ENCODE peak calls at places on chromosome 14, in five cellular contexts. R, H, M, U and L are unnamed samples. For H3K4me1, the result is how much of the 10 kb centered on the place peaks cover.

GRCh38 chr14:28946267-28946666 is 179.7 kb downstream of the FOXG1 start:
- DNase-seq in R (no peak), H (no peak), M (no peak), U (no peak), L (no peak)

GRCh38 chr14:24113801-24114535 is 609 bp upstream of the DCAF11 start:
- DNase-seq in R (peak), H (peak), M (peak), U (peak), L (peak)

GRCh38 chr14:86935241-86935640 is 1057.7 kb downstream of the GALC start:
- DNase-seq in R (no peak), H (no peak), M (no peak), U (no peak), L (no peak)

GRCh38 chr14:75542585-75543091 is 20.4 kb downstream of the BATF start:
- DNase-seq in R (no peak), H (peak), M (peak), U (peak), L (peak)

GRCh38 chr14:91067186-91067585 is 6.7 kb upstream of the RPS6KA5 start:
- DNase-seq in R (no peak), H (peak), M (no peak), U (no peak), L (no peak)

GRCh38 chr14:47539065-47539464 is 136.3 kb downstream of the MDGA2 start:
- DNase-seq in R (no peak), H (no peak), M (no peak), U (no peak), L (no peak)

GRCh38 chr14:63468273-63468672 is 74.9 kb downstream of the PPP2R5E start:
- DNase-seq in R (no peak), H (peak), M (no peak), U (no peak), L (no peak)

GRCh38 chr14:80781968-80782367 is 159.6 kb downstream of the CEP128 start:
- DNase-seq in R (no peak), H (no peak), M (no peak), U (no peak), L (no peak)

GRCh38 chr14:77031680-77032482 is 3.4 kb upstream of the IRF2BPL start:
- DNase-seq in R (no peak), H (no peak), M (peak), U (peak), L (peak)

GRCh38 chr14:61547186-61548121 is 147.9 kb upstream of the HIF1A start:
- DNase-seq in R (no peak), H (no peak), M (no peak), U (no peak), L (no peak)

GRCh38 chr14:75631453-75631831 is 29.2 kb downstream of the ERG28 start:
- DNase-seq in R (no peak), H (no peak), M (no peak), U (no peak), L (no peak)

GRCh38 chr14:20327005-20327869 is 5.8 kb downstream of the CCNB1IP1 start:
- DNase-seq in R (peak), H (peak), M (peak), U (no peak), L (no peak)

GRCh38 chr14:74763803-74764531 is 851 bp downstream of the YLPM1 start:
- DNase-seq in R (no peak), H (peak), M (peak), U (peak), L (peak)

GRCh38 chr14:104714066-104714465 is 10.0 kb upstream of the ADSS1 start:
- DNase-seq in R (no peak), H (no peak), M (no peak), U (no peak), L (no peak)

GRCh38 chr14:76939015-76939742 is 89.3 kb downstream of the IRF2BPL start:
- DNase-seq in R (no peak), H (no peak), M (no peak), U (no peak), L (no peak)

GRCh38 chr14:31411218-31411727 is 9.1 kb downstream of the HEATR5A start:
- DNase-seq in R (no peak), H (no peak), M (no peak), U (no peak), L (no peak)

GRCh38 chr14:79580908-79581307 is 630.4 kb downstream of the DIO2 start:
- DNase-seq in R (no peak), H (no peak), M (no peak), U (no peak), L (no peak)

GRCh38 chr14:85273099-85273677 is 256.8 kb upstream of the FLRT2 start:
- DNase-seq in R (no peak), H (no peak), M (no peak), U (no peak), L (no peak)

GRCh38 chr14:35855886-35856481 is 29.8 kb downstream of the BRMS1L start:
- DNase-seq in R (peak), H (no peak), M (no peak), U (no peak), L (no peak)

GRCh38 chr14:24368215-24368561 is 204 bp downstream of the NFATC4 start:
- DNase-seq in R (no peak), H (no peak), M (no peak), U (no peak), L (no peak)

GRCh38 chr14:54647378-54647777 is 80.5 kb downstream of the SAMD4A start:
- DNase-seq in R (no peak), H (no peak), M (no peak), U (no peak), L (no peak)

GRCh38 chr14:24849471-24849870 is 200.5 kb downstream of the STXBP6 start:
- DNase-seq in R (no peak), H (no peak), M (no peak), U (no peak), L (no peak)

GRCh38 chr14:34629344-34629656 is 648 bp downstream of the SNX6 start:
- DNase-seq in R (no peak), H (no peak), M (no peak), U (no peak), L (no peak)

GRCh38 chr14:51302319-51303030 is 62.4 kb downstream of the TMX1 start:
- DNase-seq in R (peak), H (no peak), M (no peak), U (no peak), L (no peak)

GRCh38 chr14:31208546-31209424 is 1.2 kb upstream of the HECTD1 start:
- DNase-seq in R (no peak), H (no peak), M (no peak), U (peak), L (no peak)

GRCh38 chr14:104792101-104792884 is 3.3 kb downstream of the AKT1 start:
- DNase-seq in R (no peak), H (no peak), M (peak), U (no peak), L (peak)

GRCh38 chr14:61213116-61213720 is 67.9 kb downstream of the TMEM30B start:
- DNase-seq in R (no peak), H (no peak), M (no peak), U (no peak), L (no peak)

GRCh38 chr14:104518659-104519350 is 60.8 kb upstream of the C14orf180 start:
- DNase-seq in R (no peak), H (no peak), M (no peak), U (no peak), L (no peak)

GRCh38 chr14:80996049-80996901 is 40.9 kb downstream of the TSHR start:
- DNase-seq in R (peak), H (peak), M (peak), U (peak), L (peak)

GRCh38 chr14:24042733-24043132 is 9.1 kb upstream of the CARMIL3 start:
- DNase-seq in R (no peak), H (no peak), M (no peak), U (no peak), L (peak)

GRCh38 chr14:96261772-96262485 is 5.9 kb downstream of the BDKRB1 start:
- DNase-seq in R (no peak), H (no peak), M (no peak), U (no peak), L (peak)

GRCh38 chr14:76765461-76765931 is 4.2 kb downstream of the VASH1 start:
- DNase-seq in R (no peak), H (no peak), M (no peak), U (no peak), L (no peak)

GRCh38 chr14:100740931-100741330 is 14.2 kb downstream of the DLK1 start:
- DNase-seq in R (no peak), H (no peak), M (no peak), U (no peak), L (no peak)

GRCh38 chr14:105346200-105346533 is 31.6 kb downstream of the PACS2 start:
- DNase-seq in R (no peak), H (no peak), M (no peak), U (no peak), L (no peak)

DNA sequence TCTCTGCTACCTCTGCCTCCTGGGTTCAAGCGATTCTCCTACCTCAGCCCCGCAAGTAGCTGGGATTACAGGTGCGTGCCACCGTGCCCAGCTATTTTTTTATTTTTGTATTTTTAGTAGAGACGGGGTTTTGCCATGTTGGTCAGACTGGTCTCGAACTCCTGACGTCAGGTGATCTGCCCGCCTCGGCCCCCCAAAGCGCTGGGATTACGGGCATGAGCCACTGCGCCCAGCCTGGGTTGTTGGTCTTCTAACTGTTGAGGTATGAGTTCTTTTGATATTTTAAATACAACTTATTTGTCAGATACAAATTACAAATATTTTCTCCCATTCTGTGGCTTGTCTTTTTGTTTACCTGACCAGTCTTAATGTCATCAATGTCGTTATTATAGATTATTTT is 95.9 kb downstream of the PCNX1 start:
- DNase-seq in R (no peak), H (no peak), M (no peak), U (no peak), L (no peak)
- H3K4me1 ChIP-seq in R (under half), H (half or more), M (under half), U (under half), L (under half)

GRCh38 chr14:68401855-68402254 is 391.0 kb downstream of the ZFP36L1 start:
- DNase-seq in R (peak), H (peak), M (no peak), U (no peak), L (no peak)
- H3K4me1 ChIP-seq in R (under half), H (under half), M (under half), U (under half), L (under half)

DNA sequence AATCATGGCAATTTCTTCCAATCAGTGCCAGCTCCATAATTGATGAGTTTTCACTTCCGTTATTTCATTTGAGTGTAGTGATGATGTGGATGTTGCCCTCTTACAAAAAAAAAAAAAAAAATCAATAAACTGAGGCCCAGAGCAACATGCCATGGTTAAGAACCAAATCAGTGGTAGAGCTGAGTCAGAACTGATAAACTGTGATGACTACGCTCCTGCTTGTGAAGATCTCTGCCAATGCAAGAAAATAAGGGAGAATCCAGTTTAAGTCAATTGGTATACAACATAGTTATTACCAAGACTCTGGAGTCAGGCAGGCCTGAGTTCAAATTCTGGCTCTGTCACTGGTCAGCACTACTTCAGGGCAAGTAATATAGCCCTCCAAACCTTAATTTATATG is 102.6 kb downstream of the GPR135 start:
- DNase-seq in R (no peak), H (no peak), M (no peak), U (no peak), L (no peak)
- H3K4me1 ChIP-seq in R (under half), H (under half), M (under half), U (under half), L (under half)

GRCh38 chr14:99523661-99524050 is 42.4 kb downstream of the CCNK start:
- DNase-seq in R (no peak), H (no peak), M (no peak), U (no peak), L (no peak)
- H3K4me1 ChIP-seq in R (under half), H (under half), M (under half), U (under half), L (under half)

GRCh38 chr14:70655110-70655826 is 13.6 kb downstream of the TTC9 start:
- DNase-seq in R (peak), H (peak), M (no peak), U (peak), L (no peak)
- H3K4me1 ChIP-seq in R (under half), H (half or more), M (under half), U (under half), L (under half)

GRCh38 chr14:69487226-69487625 is 2.7 kb downstream of the PLEKHD1 start:
- DNase-seq in R (no peak), H (no peak), M (no peak), U (no peak), L (no peak)

GRCh38 chr14:69485261-69485660 is 733 bp downstream of the PLEKHD1 start:
- DNase-seq in R (no peak), H (no peak), M (no peak), U (no peak), L (no peak)

GRCh38 chr14:69483765-69484443 is 624 bp upstream of the PLEKHD1 start:
- DNase-seq in R (no peak), H (no peak), M (no peak), U (peak), L (peak)

GRCh38 chr14:69484444-69485113 is at the start of gene PLEKHD1:
- DNase-seq in R (no peak), H (no peak), M (no peak), U (no peak), L (no peak)

DNA sequence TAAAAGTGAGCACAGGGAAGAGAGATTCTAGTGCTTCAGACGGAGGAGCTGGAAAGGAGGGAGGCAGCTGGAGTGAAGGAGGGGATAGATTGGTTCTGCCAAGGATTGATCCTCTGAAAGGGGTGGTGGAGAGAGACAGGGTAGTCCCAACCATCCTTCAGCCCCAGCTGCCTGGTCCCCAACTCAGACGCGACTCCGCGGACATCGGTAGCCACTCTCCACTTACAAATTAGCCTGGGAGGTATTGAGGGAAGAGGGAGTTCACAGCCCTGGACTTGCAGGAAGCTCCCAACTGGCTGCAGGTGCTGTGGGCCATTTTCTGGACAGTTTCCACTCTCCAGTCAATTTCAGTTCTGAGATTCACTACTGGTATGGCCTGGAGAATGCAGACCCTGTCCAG is 1.2 kb downstream of the PLEKHD1 start:
- DNase-seq in R (no peak), H (no peak), M (no peak), U (no peak), L (no peak)
- H3K4me1 ChIP-seq in R (under half), H (under half), M (under half), U (under half), L (under half)

GRCh38 chr14:48586099-48586498 is 910.7 kb upstream of the MDGA2 start:
- DNase-seq in R (no peak), H (no peak), M (no peak), U (no peak), L (no peak)
- H3K4me1 ChIP-seq in R (under half), H (under half), M (under half), U (under half), L (under half)

GRCh38 chr14:22538671-22539228 is 50.3 kb downstream of the DAD1 start:
- DNase-seq in R (no peak), H (peak), M (no peak), U (no peak), L (no peak)
- H3K4me1 ChIP-seq in R (under half), H (half or more), M (under half), U (under half), L (under half)

DNA sequence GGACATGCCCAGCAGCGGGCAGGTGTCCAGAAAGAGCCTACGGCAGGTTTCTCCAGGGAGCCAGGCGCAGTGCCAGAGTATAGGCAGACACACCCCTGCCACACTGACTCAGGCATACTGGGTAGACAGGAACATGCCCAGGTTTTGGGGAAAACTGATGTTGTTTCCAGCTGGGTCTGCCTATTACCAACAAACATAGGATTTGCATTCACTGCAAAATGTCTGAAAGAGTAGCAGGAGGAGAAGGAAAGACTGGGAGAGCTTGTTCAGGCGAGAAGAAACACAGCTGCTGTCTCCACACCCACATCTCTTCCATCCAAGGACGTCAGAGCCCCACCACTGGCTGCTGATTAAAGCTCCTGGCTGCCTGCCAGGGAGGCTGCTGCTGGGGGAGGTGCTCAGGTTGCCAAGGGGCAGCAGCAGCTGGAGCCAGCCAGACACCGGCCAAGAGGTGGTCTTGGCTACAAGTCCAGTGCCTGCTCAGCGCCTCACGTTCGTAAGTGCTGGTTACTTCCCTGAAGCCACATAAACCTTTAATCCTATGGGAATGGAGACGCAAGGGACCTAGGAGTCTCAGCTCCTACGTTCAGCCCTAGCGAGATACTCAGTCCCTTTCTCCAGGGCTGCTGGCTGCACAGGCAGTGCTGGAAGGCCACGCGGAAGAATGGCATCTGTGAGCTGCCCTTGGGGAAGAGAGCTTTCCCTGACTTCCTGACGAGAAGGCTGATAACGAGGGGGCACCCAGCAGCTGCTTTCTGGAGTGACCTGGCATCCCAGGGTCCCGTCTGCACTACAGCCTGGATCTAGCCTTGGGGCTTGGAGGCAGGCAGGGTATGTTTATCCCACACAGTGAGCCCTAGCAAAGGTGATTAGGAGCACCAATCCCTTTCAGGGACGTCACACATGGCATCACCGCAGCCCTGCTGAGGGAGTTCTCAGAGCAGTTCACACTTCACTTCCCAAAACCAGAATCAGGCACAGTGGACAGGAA is 58.1 kb downstream of the PLEKHG3 start:
- DNase-seq in R (no peak), H (no peak), M (peak), U (peak), L (peak)
- H3K4me1 ChIP-seq in R (under half), H (under half), M (half or more), U (under half), L (half or more)

GRCh38 chr14:58605465-58605864 is 32.3 kb upstream of the DACT1 start:
- DNase-seq in R (no peak), H (no peak), M (no peak), U (no peak), L (no peak)
- H3K4me1 ChIP-seq in R (under half), H (under half), M (under half), U (under half), L (under half)